ENCODE peak calls at places on chromosomes 3 and 15, in nine cellular contexts. T is HCT116, Q is PC-3, F is GM23248, U is OCI-LY7, O is GM23338, V is neural progenitor cell, B is SK-N-SH, M is MM.1S. G is an unnamed sample.

GRCh38 chr15:98127612-98128011 is 167.1 kb downstream of the ARRDC4 start:
- DNase-seq in T (no peak), Q (no peak), F (no peak), U (no peak), O (peak; percentile 8), V (no peak), B (no peak), M (no peak), G (no peak)

GRCh38 chr3:79018671-79019136 is 749.1 kb downstream of the ROBO1 start:
- DNase-seq in T (no peak), Q (peak; percentile 53), F (peak; percentile 91), U (no peak), O (peak; percentile 77), V (peak; percentile 77), B (peak; percentile 83), M (peak; percentile 72), G (peak; percentile 70)

GRCh38 chr3:152147748-152148147 is 121.0 kb upstream of the MBNL1 start:
- DNase-seq in T (no peak), Q (no peak), F (no peak), U (no peak), O (no peak), V (no peak), B (no peak), M (no peak), G (no peak)

GRCh38 chr15:75554717-75555116 is 24.4 kb downstream of the PTPN9 start:
- DNase-seq in T (no peak), Q (no peak), F (peak; percentile 79), U (no peak), O (no peak), V (peak; percentile 5), B (no peak), M (no peak), G (no peak)

GRCh38 chr15:88905576-88905975 is 7.6 kb downstream of the MFGE8 start:
- DNase-seq in T (no peak), Q (no peak), F (no peak), U (no peak), O (no peak), V (no peak), B (peak; percentile 16), M (no peak), G (no peak)

GRCh38 chr3:119700269-119700919 is 2.4 kb upstream of the CFAP91 start:
- DNase-seq in T (no peak), Q (peak; percentile 45), F (peak; percentile 30), U (no peak), O (no peak), V (no peak), B (no peak), M (peak; percentile 76), G (peak; percentile 25)

GRCh38 chr3:37725842-37726241 is 135.8 kb upstream of the CTDSPL start:
- DNase-seq in T (no peak), Q (no peak), F (no peak), U (no peak), O (no peak), V (no peak), B (no peak), M (no peak), G (no peak)

GRCh38 chr3:197458179-197458707 is 97.5 kb downstream of the BDH1 start:
- DNase-seq in T (no peak), Q (no peak), F (no peak), U (no peak), O (peak; percentile 62), V (no peak), B (peak; percentile 58), M (peak; percentile 77), G (peak; percentile 27)

GRCh38 chr15:43529587-43530345 is 12.4 kb downstream of the MAP1A start:
- DNase-seq in T (no peak), Q (peak; percentile 19), F (peak; percentile 51), U (no peak), O (no peak), V (no peak), B (no peak), M (no peak), G (no peak)

GRCh38 chr3:63872135-63872924 is 8.7 kb downstream of the ATXN7 start:
- DNase-seq in T (peak; percentile 54), Q (peak; percentile 74), F (peak; percentile 89), U (no peak), O (no peak), V (no peak), B (no peak), M (no peak), G (no peak)

GRCh38 chr15:64048766-64049165 is 2.5 kb upstream of the DAPK2 start:
- DNase-seq in T (no peak), Q (no peak), F (no peak), U (peak; percentile 14), O (no peak), V (no peak), B (no peak), M (no peak), G (no peak)

GRCh38 chr3:14458434-14459280 is 56.3 kb downstream of the SLC6A6 start:
- DNase-seq in T (no peak), Q (no peak), F (peak; percentile 50), U (no peak), O (no peak), V (no peak), B (no peak), M (no peak), G (no peak)

GRCh38 chr3:4664412-4664811 is 171.3 kb downstream of the ITPR1 start:
- DNase-seq in T (no peak), Q (no peak), F (no peak), U (no peak), O (no peak), V (no peak), B (no peak), M (no peak), G (no peak)

GRCh38 chr3:140942221-140943104 is 827 bp downstream of the SLC25A36 start:
- DNase-seq in T (no peak), Q (peak; percentile 40), F (peak; percentile 88), U (peak; percentile 80), O (peak; percentile 90), V (peak; percentile 92), B (peak; percentile 67), M (peak; percentile 53), G (peak; percentile 82)

GRCh38 chr15:70830615-70831014 is 23.3 kb downstream of the LARP6 start:
- DNase-seq in T (no peak), Q (no peak), F (no peak), U (no peak), O (no peak), V (no peak), B (no peak), M (no peak), G (no peak)

GRCh38 chr3:69821133-69821532 is 81.9 kb downstream of the MITF start:
- DNase-seq in T (no peak), Q (no peak), F (no peak), U (no peak), O (no peak), V (no peak), B (no peak), M (no peak), G (no peak)

GRCh38 chr3:139530717-139531116 is 8.8 kb downstream of the RBP1 start:
- DNase-seq in T (no peak), Q (no peak), F (no peak), U (no peak), O (no peak), V (no peak), B (no peak), M (no peak), G (no peak)
- TF ChIP-seq EZH2phosphoT487 in T (no peak), Q (no peak), F (no peak), U (no peak), O (no peak), V (no peak), B (no peak), M (no peak), G (no peak)

DNA sequence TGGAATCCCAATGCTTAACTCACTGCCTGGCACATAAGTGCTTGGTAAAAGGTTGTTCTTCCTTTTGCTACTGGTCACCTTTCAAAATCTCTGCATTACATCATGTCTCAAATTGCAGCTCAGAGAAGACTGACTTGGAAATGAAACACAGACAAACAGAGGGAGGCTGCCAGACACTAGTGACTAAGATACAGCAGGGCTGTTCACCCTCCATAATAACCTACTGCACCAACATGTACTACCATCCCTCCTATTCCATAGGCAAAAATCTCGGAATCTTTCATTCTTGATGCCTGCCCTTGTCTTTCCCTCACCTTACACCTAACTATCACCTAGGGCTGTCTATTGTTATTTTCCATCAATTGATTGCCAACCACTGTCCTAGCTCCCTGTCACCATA is 502.3 kb upstream of the ADAMTS9 start:
- DNase-seq in T (no peak), Q (no peak), F (peak; percentile 8), U (no peak), O (no peak), V (no peak), B (no peak), M (no peak), G (no peak)
- TF ChIP-seq EZH2phosphoT487 in T (no peak), Q (no peak), F (no peak), U (no peak), O (no peak), V (no peak), B (no peak), M (no peak), G (no peak)

GRCh38 chr15:90594297-90594696 is 64.6 kb downstream of the CRTC3 start:
- DNase-seq in T (no peak), Q (peak; percentile 81), F (peak; percentile 51), U (peak; percentile 93), O (peak; percentile 45), V (no peak), B (no peak), M (peak; percentile 83), G (no peak)
- TF ChIP-seq EZH2phosphoT487 in T (no peak), Q (no peak), F (no peak), U (no peak), O (no peak), V (no peak), B (no peak), M (no peak), G (no peak)

DNA sequence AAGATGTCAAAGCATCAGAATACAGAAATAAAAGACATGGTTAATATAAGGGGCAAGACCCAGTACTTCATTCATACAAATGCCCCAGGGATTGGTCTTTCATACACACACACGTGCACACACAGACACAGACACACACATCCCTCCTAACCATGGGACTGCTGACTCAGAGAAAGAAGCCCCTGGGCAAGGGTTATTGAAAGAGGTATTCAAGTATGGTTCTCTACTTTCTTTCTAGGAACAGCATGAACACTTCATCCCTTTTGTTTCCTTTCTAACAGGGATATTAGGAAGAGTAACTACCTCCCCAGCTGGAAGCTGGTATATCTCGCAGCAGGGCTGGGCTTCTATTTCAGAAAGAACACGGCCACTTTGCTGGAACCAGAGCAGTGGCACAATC is 33.2 kb upstream of the ZFAND6 start:
- DNase-seq in T (no peak), Q (no peak), F (no peak), U (no peak), O (no peak), V (peak; percentile 33), B (no peak), M (no peak), G (no peak)
- TF ChIP-seq EZH2phosphoT487 in T (no peak), Q (no peak), F (no peak), U (no peak), O (no peak), V (no peak), B (no peak), M (no peak), G (no peak)

G was measured in hepatocyte.